ENCODE peak calls at places on chromosomes 16 and 17, in seven cellular contexts. O, K, H, L, N, A and R are unnamed samples.
A peak's percentile ranks its signal among the peaks of the same experiment; 100 is the strongest.

GRCh38 chr16:71423865-71424264 is 18.0 kb downstream of the TLE7 start:
- DNase-seq in O (no peak), K (no peak), H (no peak), L (no peak), N (no peak), A (no peak), R (no peak)

GRCh38 chr16:85335584-85336492 is 223.6 kb upstream of the CIBAR2 start:
- DNase-seq in O (no peak), K (peak; percentile 69), H (no peak), L (no peak), N (peak; percentile 30), A (no peak), R (no peak)

GRCh38 chr16:77967054-77968035 is 55.0 kb upstream of the CLEC3A start:
- DNase-seq in O (no peak), K (no peak), H (no peak), L (no peak), N (no peak), A (no peak), R (no peak)

GRCh38 chr17:3727041-3727440 is 3.3 kb downstream of the HASPIN start:
- DNase-seq in O (no peak), K (no peak), H (no peak), L (no peak), N (no peak), A (no peak), R (no peak)

GRCh38 chr16:75204410-75204758 is 2.6 kb downstream of the CTRB2 start:
- DNase-seq in O (no peak), K (no peak), H (no peak), L (no peak), N (no peak), A (no peak), R (no peak)

GRCh38 chr16:56409195-56409594 is 16.1 kb downstream of the AMFR start:
- DNase-seq in O (peak; percentile 41), K (peak; percentile 68), H (no peak), L (no peak), N (no peak), A (no peak), R (no peak)

GRCh38 chr17:41325126-41325525 is 9.6 kb upstream of the KRTAP17-1 start:
- DNase-seq in O (no peak), K (no peak), H (no peak), L (no peak), N (no peak), A (no peak), R (no peak)

GRCh38 chr16:86375370-86375769 is 135.0 kb upstream of the FOXF1 start:
- DNase-seq in O (no peak), K (no peak), H (no peak), L (no peak), N (no peak), A (no peak), R (no peak)

GRCh38 chr17:81503619-81504018 is 9.0 kb downstream of the ACTG1 start:
- DNase-seq in O (no peak), K (no peak), H (no peak), L (no peak), N (no peak), A (no peak), R (no peak)

GRCh38 chr17:50798424-50799344 is 31.4 kb upstream of the ANKRD40CL start:
- DNase-seq in O (no peak), K (no peak), H (no peak), L (peak; percentile 23), N (no peak), A (no peak), R (no peak)

GRCh38 chr17:59357219-59357699 is 25.8 kb downstream of the YPEL2 start:
- DNase-seq in O (no peak), K (no peak), H (no peak), L (no peak), N (no peak), A (no peak), R (no peak)

GRCh38 chr16:85180047-85180878 is 68.0 kb upstream of the CIBAR2 start:
- DNase-seq in O (no peak), K (no peak), H (no peak), L (no peak), N (no peak), A (no peak), R (no peak)

GRCh38 chr17:14427914-14428639 is 127.2 kb downstream of the HS3ST3B1 start:
- DNase-seq in O (no peak), K (no peak), H (no peak), L (no peak), N (peak; percentile 78), A (no peak), R (peak; percentile 89)